ENCODE peak calls at places on chromosome 21, in seven cellular contexts. L is MM.1S, U is endothelial cell of umbilical vein, O is fibroblast of lung, N is neural progenitor cell, J is astrocyte, C is GM23248. Y is an unnamed sample.

GRCh38 chr21:27248791-27249190 is 281.9 kb upstream of the ADAMTS5 start:
- DNase-seq in J (no peak), O (peak; percentile 89), C (no peak), L (no peak), N (no peak), U (no peak), Y (no peak)

GRCh38 chr21:34967509-34968289 is 81.4 kb downstream of the RUNX1 start:
- DNase-seq in O (peak; percentile 23), L (no peak), N (no peak), U (no peak), J (no peak), C (peak; percentile 42), Y (peak; percentile 10)

GRCh38 chr21:39927304-39927886 is 60.2 kb downstream of the PCP4 start:
- DNase-seq in N (no peak), U (no peak), O (no peak), C (no peak), J (no peak), L (no peak), Y (no peak)

GRCh38 chr21:44496900-44497550 is 41.7 kb downstream of the LRRC3 start:
- DNase-seq in J (no peak), N (peak; percentile 61), O (no peak), L (no peak), C (peak; percentile 31), U (no peak), Y (no peak)

GRCh38 chr21:14889080-14889805 is 175.6 kb downstream of the NRIP1 start:
- DNase-seq in C (peak; percentile 44), J (peak; percentile 79), L (no peak), N (no peak), O (peak; percentile 80), U (no peak), Y (peak; percentile 69)

GRCh38 chr21:45388011-45388521 is 16.9 kb upstream of the COL18A1 start:
- DNase-seq in O (no peak), J (no peak), U (no peak), N (peak; percentile 54), L (no peak), C (no peak), Y (no peak)

GRCh38 chr21:25911730-25912401 is 177.1 kb downstream of the GABPA start:
- DNase-seq in J (peak; percentile 62), L (no peak), U (peak; percentile 69), O (no peak), C (no peak), N (no peak), Y (no peak)

GRCh38 chr21:18245493-18245967 is 897 bp downstream of the CHODL start:
- DNase-seq in U (no peak), J (peak; percentile 0), L (no peak), N (peak; percentile 59), O (no peak), C (no peak), Y (no peak)

GRCh38 chr21:46009951-46010655 is 28.5 kb downstream of the COL6A1 start:
- DNase-seq in U (no peak), J (no peak), O (no peak), N (no peak), C (no peak), L (no peak), Y (no peak)

GRCh38 chr21:34808569-34809204 is 139.9 kb downstream of the CLIC6 start:
- DNase-seq in O (peak; percentile 91), U (peak; percentile 27), C (peak; percentile 91), L (no peak), N (no peak), J (peak; percentile 93), Y (peak; percentile 77)

GRCh38 chr21:44353200-44353970 is at the start of gene TRPM2:
- DNase-seq in N (no peak), U (no peak), J (no peak), L (no peak), O (peak; percentile 9), C (peak; percentile 37), Y (no peak)

GRCh38 chr21:15221799-15222386 is 157.1 kb upstream of the NRIP1 start:
- DNase-seq in J (peak; percentile 73), C (peak; percentile 86), U (no peak), N (peak; percentile 23), L (no peak), O (peak; percentile 77), Y (peak; percentile 96)

GRCh38 chr21:30408782-30409494 is 13.1 kb downstream of the KRTAP13-1 start:
- DNase-seq in C (peak; percentile 49), L (peak; percentile 68), N (peak; percentile 89), O (peak; percentile 5), U (no peak), J (peak; percentile 0), Y (peak; percentile 83)

GRCh38 chr21:26288033-26288432 is 117.5 kb upstream of the APP start:
- DNase-seq in L (no peak), J (no peak), N (no peak), C (no peak), O (no peak), U (no peak), Y (no peak)

DNA sequence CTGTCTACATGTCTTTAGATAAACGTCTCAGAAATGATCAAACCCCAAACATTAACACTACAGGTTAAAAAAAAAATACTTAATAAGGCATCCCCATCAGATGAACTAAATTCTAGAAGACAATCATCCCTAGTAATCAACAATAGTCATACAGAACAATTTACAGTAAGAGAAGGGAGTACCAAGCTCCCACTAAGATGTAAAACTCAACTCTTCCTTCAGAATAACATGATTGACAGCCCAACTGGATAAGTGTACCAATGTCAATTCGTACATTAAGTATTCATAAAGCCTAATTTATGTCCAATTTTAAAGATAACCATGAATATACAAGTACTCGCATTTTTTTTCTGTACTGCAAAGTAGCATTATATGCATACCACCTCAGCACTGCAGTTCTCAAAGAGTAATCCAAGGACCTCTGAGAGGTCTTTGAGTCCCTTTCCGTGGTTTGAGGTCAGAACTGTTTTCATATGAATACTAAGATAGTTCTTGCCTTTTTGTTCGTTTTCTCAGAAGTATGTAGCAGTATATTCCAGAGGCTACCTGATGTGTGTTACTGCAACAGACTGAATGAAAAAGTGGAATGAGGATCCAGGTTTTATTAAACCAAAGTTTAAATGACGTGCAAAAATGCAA is 6.6 kb downstream of the SCAF4 start:
- DNase-seq in C (no peak), O (no peak), N (no peak), U (no peak), J (no peak), L (no peak), Y (no peak)
- H4K20me1 ChIP-seq in C (peaks cover 34% of the 10 kb centered on the region), O (peaks cover 7% of the 10 kb centered on the region), N (peaks cover 99% of the 10 kb centered on the region), U (peaks cover 30% of the 10 kb centered on the region), J (peaks cover 96% of the 10 kb centered on the region), L (peaks cover 95% of the 10 kb centered on the region), Y (peaks cover 26% of the 10 kb centered on the region)

DNA sequence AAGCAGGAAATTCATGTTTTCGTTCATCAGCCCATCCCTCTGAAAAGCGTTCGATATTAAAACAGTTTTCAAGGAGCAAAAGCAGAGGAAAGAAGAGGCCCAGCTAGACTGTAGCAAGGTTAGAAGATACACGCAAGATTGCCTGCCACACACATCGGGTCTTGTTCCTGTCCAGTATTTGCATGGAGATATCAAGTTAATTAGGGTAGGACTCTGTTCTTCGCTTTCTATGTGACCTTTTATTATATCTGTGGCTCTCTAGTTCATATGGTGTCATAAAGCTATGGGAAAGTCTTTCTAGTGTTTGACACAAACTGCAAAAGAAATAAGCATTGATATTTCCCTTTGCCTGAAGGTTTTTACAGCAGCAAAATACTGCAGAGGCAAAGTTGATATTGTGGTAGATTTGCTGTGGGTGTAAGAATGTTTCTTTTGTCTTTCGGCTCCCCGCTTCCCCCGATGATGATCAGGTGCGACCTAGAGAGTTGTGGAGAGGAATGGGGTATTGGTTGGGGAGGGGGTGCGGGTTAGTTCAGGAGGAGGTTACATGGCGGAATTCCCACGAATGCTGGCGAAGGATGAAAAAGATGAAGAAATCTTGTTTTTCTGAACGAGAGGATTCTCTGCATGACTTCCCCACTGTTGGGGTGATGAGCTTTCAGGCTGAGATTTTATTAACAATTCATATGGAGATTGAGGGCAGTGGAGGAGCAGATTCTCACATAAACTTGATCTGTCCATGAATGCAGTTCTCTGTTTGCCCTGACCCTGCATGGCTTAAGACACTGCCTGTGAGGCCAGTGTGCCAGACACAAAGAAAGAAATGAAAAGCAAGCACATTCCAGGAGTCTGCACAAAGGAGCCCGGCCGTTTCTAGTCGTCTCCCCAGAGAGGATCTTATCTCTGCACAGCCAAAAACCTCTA is 550.1 kb downstream of the USP25 start:
- DNase-seq in C (peak; percentile 71), L (no peak), U (peak; percentile 70), N (peak; percentile 77), O (peak; percentile 55), J (peak; percentile 71), Y (no peak)
- H3K9ac ChIP-seq in C (peak overlapping the region; percentile 59), L (no peak overlapping the region), U (peak overlapping the region; percentile 49), N (no peak overlapping the region), O (no peak overlapping the region), J (peak overlapping the region; percentile 80), Y (no peak overlapping the region)

GRCh38 chr21:37915941-37916794 is at the start of gene KCNJ6:
- DNase-seq in U (peak; percentile 47), J (peak; percentile 17), L (no peak), N (peak; percentile 94), O (peak; percentile 59), C (peak; percentile 82), Y (peak; percentile 37)
- TF ChIP-seq EZH2 in U (peak; percentile 18), J (peak; percentile 57), L (no peak), N (peak; percentile 38), O (no peak), C (no peak), Y (no peak)

GRCh38 chr21:36699546-36700294 is 805 bp downstream of the SIM2 start:
- DNase-seq in L (no peak), N (peak; percentile 49), O (no peak), J (no peak), U (no peak), C (peak; percentile 28), Y (no peak)

GRCh38 chr21:36700295-36700960 is 1.5 kb downstream of the SIM2 start:
- DNase-seq in C (no peak), N (peak; percentile 65), O (no peak), J (no peak), U (no peak), L (no peak), Y (no peak)

GRCh38 chr21:36702622-36702968 is 3.7 kb downstream of the SIM2 start:
- DNase-seq in C (no peak), U (no peak), N (no peak), J (no peak), O (no peak), L (no peak), Y (no peak)

GRCh38 chr21:36701912-36702621 is 3.2 kb downstream of the SIM2 start:
- DNase-seq in C (no peak), L (no peak), U (no peak), O (no peak), N (peak; percentile 47), J (no peak), Y (no peak)

DNA sequence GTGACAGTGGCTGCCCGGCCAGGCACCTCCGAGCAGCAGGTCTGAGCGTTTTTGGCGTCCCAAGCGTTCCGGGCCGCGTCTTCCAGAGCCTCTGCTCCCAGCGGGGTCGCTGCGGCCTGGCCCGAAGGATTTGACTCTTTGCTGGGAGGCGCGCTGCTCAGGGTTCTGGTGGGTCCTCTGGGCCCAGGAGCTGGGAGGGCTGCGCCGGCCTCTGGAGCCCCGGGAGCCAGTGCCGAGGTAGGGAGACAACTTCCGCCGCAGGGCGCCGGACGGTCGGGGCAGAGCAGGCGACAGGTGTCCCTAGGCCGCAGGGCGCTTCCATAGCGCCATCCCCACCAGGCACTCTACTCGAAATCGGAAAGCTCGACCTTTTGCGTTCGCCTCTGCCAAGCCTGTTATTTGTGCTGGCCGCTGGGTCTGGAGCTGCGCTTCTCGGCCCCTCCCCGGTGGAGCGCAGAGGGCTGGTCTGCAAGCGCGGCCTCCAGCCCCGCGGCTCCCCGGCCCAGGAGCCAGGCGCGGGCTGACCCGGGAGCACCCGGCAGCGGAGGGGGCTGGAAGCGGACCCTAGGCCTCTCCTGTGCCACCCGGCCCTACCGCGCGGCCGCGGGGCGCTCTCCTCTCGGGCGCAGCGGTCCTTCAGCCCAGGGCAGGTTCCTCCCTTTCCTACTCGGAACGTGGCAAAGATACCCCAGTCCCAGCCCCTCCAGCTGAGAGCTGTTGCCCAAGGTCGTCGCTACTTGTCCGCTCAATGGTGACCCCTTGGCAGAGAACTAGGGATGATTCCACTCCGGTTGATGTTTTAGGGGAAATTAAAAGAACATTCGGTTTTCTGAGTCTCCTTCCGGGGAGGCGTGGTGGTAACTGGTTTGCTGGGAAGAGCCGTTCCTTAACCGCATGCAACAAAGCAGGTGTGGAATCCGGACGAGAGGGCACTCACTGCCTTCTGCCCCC is 2.3 kb downstream of the SIM2 start:
- DNase-seq in L (no peak), O (no peak), J (no peak), U (no peak), C (no peak), N (peak; percentile 74), Y (no peak)
- H4K20me1 ChIP-seq in L (no peaks in the 10 kb centered on the region), O (peaks cover 1% of the 10 kb centered on the region), J (peaks cover 56% of the 10 kb centered on the region), U (no peaks in the 10 kb centered on the region), C (no peaks in the 10 kb centered on the region), N (peaks cover 97% of the 10 kb centered on the region), Y (peaks cover 4% of the 10 kb centered on the region)